ENCODE peak calls at places on chromosomes 7 and 10, in nine cellular contexts. One of them, this sample, is unnamed.

GRCh38 chr10:122294006-122294405 is 22.9 kb downstream of the BTBD16 start:
- DNase-seq in heart right ventricle: no peak
- DNase-seq in colonic mucosa: no peak
- DNase-seq in mesenchymal stem cell: no peak
- DNase-seq in CD8-positive, alpha-beta T cell: no peak
- DNase-seq in transverse colon: no peak
- DNase-seq in upper lobe of right lung: no peak
- DNase-seq in Peyer's patch: no peak
- DNase-seq in GM23338: no peak
- DNase-seq in this sample: no peak

GRCh38 chr7:118794419-118794818 is 569.9 kb downstream of the ANKRD7 start:
- DNase-seq in heart right ventricle: no peak
- DNase-seq in colonic mucosa: no peak
- DNase-seq in mesenchymal stem cell: no peak
- DNase-seq in CD8-positive, alpha-beta T cell: no peak
- DNase-seq in transverse colon: no peak
- DNase-seq in upper lobe of right lung: no peak
- DNase-seq in Peyer's patch: no peak
- DNase-seq in GM23338: no peak
- DNase-seq in this sample: no peak

GRCh38 chr10:62076872-62077271 is 175.4 kb downstream of the ARID5B start:
- DNase-seq in heart right ventricle: no peak
- DNase-seq in colonic mucosa: no peak
- DNase-seq in mesenchymal stem cell: peak
- DNase-seq in CD8-positive, alpha-beta T cell: no peak
- DNase-seq in transverse colon: no peak
- DNase-seq in upper lobe of right lung: no peak
- DNase-seq in Peyer's patch: no peak
- DNase-seq in GM23338: no peak
- DNase-seq in this sample: no peak

GRCh38 chr10:75402486-75403143 is 1.1 kb upstream of the ZNF503 start:
- DNase-seq in heart right ventricle: peak
- DNase-seq in colonic mucosa: peak
- DNase-seq in mesenchymal stem cell: no peak
- DNase-seq in CD8-positive, alpha-beta T cell: no peak
- DNase-seq in transverse colon: peak
- DNase-seq in upper lobe of right lung: peak
- DNase-seq in Peyer's patch: peak
- DNase-seq in GM23338: peak
- DNase-seq in this sample: peak

GRCh38 chr10:132397671-132398565 is 918 bp downstream of the PWWP2B start:
- DNase-seq in heart right ventricle: peak
- DNase-seq in colonic mucosa: peak
- DNase-seq in mesenchymal stem cell: peak
- DNase-seq in CD8-positive, alpha-beta T cell: no peak
- DNase-seq in transverse colon: peak
- DNase-seq in upper lobe of right lung: peak
- DNase-seq in Peyer's patch: peak
- DNase-seq in GM23338: peak
- DNase-seq in this sample: peak

GRCh38 chr7:7639847-7640220 is 718 bp upstream of the UMAD1 start:
- DNase-seq in heart right ventricle: no peak
- DNase-seq in colonic mucosa: peak
- DNase-seq in mesenchymal stem cell: peak
- DNase-seq in CD8-positive, alpha-beta T cell: peak
- DNase-seq in transverse colon: peak
- DNase-seq in upper lobe of right lung: no peak
- DNase-seq in Peyer's patch: no peak
- DNase-seq in GM23338: no peak
- DNase-seq in this sample: no peak

GRCh38 chr7:98872328-98872924 is 2.6 kb upstream of the TMEM130 start:
- DNase-seq in heart right ventricle: no peak
- DNase-seq in colonic mucosa: no peak
- DNase-seq in mesenchymal stem cell: peak
- DNase-seq in CD8-positive, alpha-beta T cell: no peak
- DNase-seq in transverse colon: no peak
- DNase-seq in upper lobe of right lung: peak
- DNase-seq in Peyer's patch: no peak
- DNase-seq in GM23338: peak
- DNase-seq in this sample: peak

GRCh38 chr10:88980247-88980646 is 10.4 kb upstream of the FAS start:
- DNase-seq in heart right ventricle: no peak
- DNase-seq in colonic mucosa: no peak
- DNase-seq in mesenchymal stem cell: no peak
- DNase-seq in CD8-positive, alpha-beta T cell: no peak
- DNase-seq in transverse colon: no peak
- DNase-seq in upper lobe of right lung: no peak
- DNase-seq in Peyer's patch: no peak
- DNase-seq in GM23338: no peak
- DNase-seq in this sample: no peak

GRCh38 chr7:114598946-114599345 is 184.3 kb downstream of the FOXP2 start:
- DNase-seq in heart right ventricle: no peak
- DNase-seq in colonic mucosa: no peak
- DNase-seq in mesenchymal stem cell: no peak
- DNase-seq in CD8-positive, alpha-beta T cell: no peak
- DNase-seq in transverse colon: no peak
- DNase-seq in upper lobe of right lung: no peak
- DNase-seq in Peyer's patch: no peak
- DNase-seq in GM23338: no peak
- DNase-seq in this sample: no peak

GRCh38 chr10:43220971-43221418 is 45.9 kb downstream of the RASGEF1A start:
- DNase-seq in heart right ventricle: peak
- DNase-seq in colonic mucosa: no peak
- DNase-seq in mesenchymal stem cell: no peak
- DNase-seq in CD8-positive, alpha-beta T cell: no peak
- DNase-seq in transverse colon: peak
- DNase-seq in upper lobe of right lung: peak
- DNase-seq in Peyer's patch: no peak
- DNase-seq in GM23338: no peak
- DNase-seq in this sample: peak

GRCh38 chr10:71981024-71981867 is 17.1 kb downstream of the CHST3 start:
- DNase-seq in heart right ventricle: no peak
- DNase-seq in colonic mucosa: no peak
- DNase-seq in mesenchymal stem cell: no peak
- DNase-seq in CD8-positive, alpha-beta T cell: no peak
- DNase-seq in transverse colon: no peak
- DNase-seq in upper lobe of right lung: no peak
- DNase-seq in Peyer's patch: no peak
- DNase-seq in GM23338: no peak
- DNase-seq in this sample: no peak

GRCh38 chr10:127195571-127196226 is 692 bp downstream of the INSYN2A start:
- DNase-seq in heart right ventricle: peak
- DNase-seq in colonic mucosa: no peak
- DNase-seq in mesenchymal stem cell: peak
- DNase-seq in CD8-positive, alpha-beta T cell: no peak
- DNase-seq in transverse colon: no peak
- DNase-seq in upper lobe of right lung: no peak
- DNase-seq in Peyer's patch: no peak
- DNase-seq in GM23338: peak
- DNase-seq in this sample: no peak

GRCh38 chr10:55881588-55881987 is 479.5 kb downstream of the ZWINT start:
- DNase-seq in heart right ventricle: no peak
- DNase-seq in colonic mucosa: no peak
- DNase-seq in mesenchymal stem cell: no peak
- DNase-seq in CD8-positive, alpha-beta T cell: no peak
- DNase-seq in transverse colon: no peak
- DNase-seq in upper lobe of right lung: no peak
- DNase-seq in Peyer's patch: no peak
- DNase-seq in GM23338: no peak
- DNase-seq in this sample: no peak

GRCh38 chr10:114482480-114482879 is 78.2 kb upstream of the AFAP1L2 start:
- DNase-seq in heart right ventricle: no peak
- DNase-seq in colonic mucosa: no peak
- DNase-seq in mesenchymal stem cell: no peak
- DNase-seq in CD8-positive, alpha-beta T cell: no peak
- DNase-seq in transverse colon: no peak
- DNase-seq in upper lobe of right lung: no peak
- DNase-seq in Peyer's patch: no peak
- DNase-seq in GM23338: no peak
- DNase-seq in this sample: no peak

GRCh38 chr10:50310560-50311174 is 59.4 kb upstream of the ASAH2 start:
- DNase-seq in heart right ventricle: no peak
- DNase-seq in colonic mucosa: peak
- DNase-seq in mesenchymal stem cell: no peak
- DNase-seq in CD8-positive, alpha-beta T cell: no peak
- DNase-seq in transverse colon: peak
- DNase-seq in upper lobe of right lung: no peak
- DNase-seq in Peyer's patch: peak
- DNase-seq in GM23338: peak
- DNase-seq in this sample: peak

GRCh38 chr10:88157981-88158465 is 294.6 kb downstream of the PTEN start:
- DNase-seq in heart right ventricle: no peak
- DNase-seq in colonic mucosa: no peak
- DNase-seq in mesenchymal stem cell: peak
- DNase-seq in CD8-positive, alpha-beta T cell: no peak
- DNase-seq in transverse colon: no peak
- DNase-seq in upper lobe of right lung: no peak
- DNase-seq in Peyer's patch: no peak
- DNase-seq in GM23338: no peak
- DNase-seq in this sample: no peak

GRCh38 chr7:7190142-7190541 is 7.8 kb downstream of the C1GALT1 start:
- DNase-seq in heart right ventricle: no peak
- DNase-seq in colonic mucosa: no peak
- DNase-seq in mesenchymal stem cell: peak
- DNase-seq in CD8-positive, alpha-beta T cell: no peak
- DNase-seq in transverse colon: no peak
- DNase-seq in upper lobe of right lung: no peak
- DNase-seq in Peyer's patch: no peak
- DNase-seq in GM23338: no peak
- DNase-seq in this sample: no peak

GRCh38 chr10:47244560-47245500 is 55.2 kb upstream of the GDF10 start:
- DNase-seq in heart right ventricle: no peak
- DNase-seq in colonic mucosa: no peak
- DNase-seq in mesenchymal stem cell: no peak
- DNase-seq in CD8-positive, alpha-beta T cell: no peak
- DNase-seq in transverse colon: peak
- DNase-seq in upper lobe of right lung: no peak
- DNase-seq in Peyer's patch: no peak
- DNase-seq in GM23338: no peak
- DNase-seq in this sample: no peak

GRCh38 chr7:11714676-11715075 is 117.3 kb downstream of the THSD7A start:
- DNase-seq in heart right ventricle: no peak
- DNase-seq in colonic mucosa: no peak
- DNase-seq in mesenchymal stem cell: no peak
- DNase-seq in CD8-positive, alpha-beta T cell: no peak
- DNase-seq in transverse colon: no peak
- DNase-seq in upper lobe of right lung: no peak
- DNase-seq in Peyer's patch: no peak
- DNase-seq in GM23338: no peak
- DNase-seq in this sample: no peak
- H3K4me3 ChIP-seq in heart right ventricle: no peak
- H3K4me3 ChIP-seq in colonic mucosa: no peak
- H3K4me3 ChIP-seq in mesenchymal stem cell: no peak
- H3K4me3 ChIP-seq in CD8-positive, alpha-beta T cell: no peak
- H3K4me3 ChIP-seq in transverse colon: no peak
- H3K4me3 ChIP-seq in upper lobe of right lung: no peak
- H3K4me3 ChIP-seq in Peyer's patch: no peak
- H3K4me3 ChIP-seq in GM23338: no peak
- H3K4me3 ChIP-seq in this sample: no peak

DNA sequence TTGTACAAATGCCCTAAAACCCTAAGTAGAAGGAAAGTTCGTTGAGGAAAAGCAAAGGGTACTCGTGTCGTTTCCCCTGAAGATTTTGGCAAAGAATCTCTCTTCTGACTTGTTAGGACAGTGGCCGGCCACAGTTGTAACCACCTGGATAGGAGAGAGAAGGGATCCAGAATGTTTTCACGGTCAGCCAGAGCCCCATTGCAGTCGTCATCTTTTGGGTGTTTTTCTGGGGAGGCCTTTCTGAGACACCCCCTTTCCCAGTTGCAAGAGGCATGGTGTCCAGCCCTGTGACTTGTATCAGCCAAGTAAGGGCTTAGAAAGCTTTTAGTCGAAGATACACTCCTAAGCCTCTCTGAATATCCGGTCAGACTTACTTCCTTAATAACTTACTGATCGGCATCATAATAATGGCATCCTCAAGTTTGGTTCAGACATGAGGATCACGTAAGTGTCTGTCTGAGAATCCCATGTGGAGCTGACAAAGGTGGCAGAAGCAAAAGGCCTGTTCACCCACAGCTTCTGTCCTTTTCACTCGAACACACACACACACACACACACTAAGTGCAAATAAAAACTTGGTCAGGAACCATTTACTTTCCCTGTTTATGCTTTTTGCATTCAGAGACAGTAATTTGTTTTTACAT is 435.7 kb upstream of the GALNT17 start:
- DNase-seq in heart right ventricle: no peak
- DNase-seq in colonic mucosa: peak
- DNase-seq in mesenchymal stem cell: peak
- DNase-seq in CD8-positive, alpha-beta T cell: no peak
- DNase-seq in transverse colon: no peak
- DNase-seq in upper lobe of right lung: no peak
- DNase-seq in Peyer's patch: no peak
- DNase-seq in GM23338: no peak
- DNase-seq in this sample: no peak
- H3K4me3 ChIP-seq in heart right ventricle: peak
- H3K4me3 ChIP-seq in colonic mucosa: peak
- H3K4me3 ChIP-seq in mesenchymal stem cell: no peak
- H3K4me3 ChIP-seq in CD8-positive, alpha-beta T cell: no peak
- H3K4me3 ChIP-seq in transverse colon: peak
- H3K4me3 ChIP-seq in upper lobe of right lung: peak
- H3K4me3 ChIP-seq in Peyer's patch: no peak
- H3K4me3 ChIP-seq in GM23338: peak
- H3K4me3 ChIP-seq in this sample: peak

DNA sequence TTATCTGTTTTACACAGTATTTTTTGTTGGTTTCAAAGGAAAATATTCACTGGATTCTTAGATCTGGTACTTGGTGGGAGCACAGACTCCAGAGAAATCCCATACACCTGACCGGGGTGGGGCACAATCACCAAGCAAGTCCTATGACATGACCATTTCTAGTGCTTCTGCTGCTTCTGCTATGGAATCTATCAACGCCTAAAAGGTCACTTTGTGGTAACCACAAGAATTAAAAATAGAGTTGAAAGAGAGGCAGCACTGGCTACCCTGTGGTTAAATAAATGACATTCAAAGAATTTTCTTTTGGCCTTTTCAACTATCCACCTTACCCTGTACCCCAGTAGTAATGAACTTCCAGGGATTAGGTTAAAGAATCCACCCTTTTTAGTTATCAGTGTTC is 329.9 kb upstream of the VWC2 start:
- DNase-seq in heart right ventricle: no peak
- DNase-seq in colonic mucosa: no peak
- DNase-seq in mesenchymal stem cell: no peak
- DNase-seq in CD8-positive, alpha-beta T cell: no peak
- DNase-seq in transverse colon: no peak
- DNase-seq in upper lobe of right lung: no peak
- DNase-seq in Peyer's patch: no peak
- DNase-seq in GM23338: no peak
- DNase-seq in this sample: no peak
- H3K4me3 ChIP-seq in heart right ventricle: no peak
- H3K4me3 ChIP-seq in colonic mucosa: no peak
- H3K4me3 ChIP-seq in mesenchymal stem cell: no peak
- H3K4me3 ChIP-seq in CD8-positive, alpha-beta T cell: no peak
- H3K4me3 ChIP-seq in transverse colon: no peak
- H3K4me3 ChIP-seq in upper lobe of right lung: no peak
- H3K4me3 ChIP-seq in Peyer's patch: no peak
- H3K4me3 ChIP-seq in GM23338: no peak
- H3K4me3 ChIP-seq in this sample: no peak

DNA sequence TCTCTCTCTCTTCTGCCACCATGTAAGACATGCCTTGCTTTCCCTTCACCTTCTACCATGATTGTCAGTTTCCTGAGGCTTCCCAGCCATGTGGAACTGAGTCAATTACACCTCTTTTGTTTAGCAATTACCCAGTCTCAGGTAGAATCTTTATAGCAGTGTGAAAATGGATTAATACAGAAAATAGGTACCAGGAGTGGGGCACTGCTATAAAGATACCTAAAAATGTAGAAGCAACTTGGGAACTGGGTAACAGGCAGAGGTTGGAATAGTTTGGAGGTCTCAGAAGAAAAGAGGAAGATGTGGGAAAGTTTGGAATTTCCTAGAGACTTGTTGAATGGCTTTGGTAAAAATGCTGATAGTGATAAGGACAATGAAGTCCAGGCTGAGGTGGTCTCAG is 15.6 kb downstream of the GALNTL5 start:
- DNase-seq in heart right ventricle: no peak
- DNase-seq in colonic mucosa: no peak
- DNase-seq in mesenchymal stem cell: no peak
- DNase-seq in CD8-positive, alpha-beta T cell: no peak
- DNase-seq in transverse colon: no peak
- DNase-seq in upper lobe of right lung: no peak
- DNase-seq in Peyer's patch: no peak
- DNase-seq in GM23338: no peak
- DNase-seq in this sample: no peak
- H3K4me3 ChIP-seq in heart right ventricle: no peak
- H3K4me3 ChIP-seq in colonic mucosa: no peak
- H3K4me3 ChIP-seq in mesenchymal stem cell: no peak
- H3K4me3 ChIP-seq in CD8-positive, alpha-beta T cell: no peak
- H3K4me3 ChIP-seq in transverse colon: no peak
- H3K4me3 ChIP-seq in upper lobe of right lung: no peak
- H3K4me3 ChIP-seq in Peyer's patch: no peak
- H3K4me3 ChIP-seq in GM23338: no peak
- H3K4me3 ChIP-seq in this sample: no peak